ENCODE peak calls at places on chromosomes 7 and 10, in nine cellular contexts. One of them, this sample, is unnamed.
A peak's percentile ranks its signal among the peaks of the same experiment; 100 is the strongest.

GRCh38 chr7:36790280-36790679 is 66.0 kb upstream of the AOAH start:
- DNase-seq in stomach: no peak
- DNase-seq in ovary: no peak
- DNase-seq in uterus: no peak
- DNase-seq in upper lobe of left lung: no peak
- DNase-seq in thyroid gland: no peak
- DNase-seq in A549: no peak
- DNase-seq in IMR-90: no peak
- DNase-seq in adrenal gland: no peak
- DNase-seq in this sample: no peak

GRCh38 chr7:69147631-69148030 is 450.6 kb upstream of the AUTS2 start:
- DNase-seq in uterus: peak; percentile 22
- DNase-seq in stomach: no peak
- DNase-seq in A549: no peak
- DNase-seq in IMR-90: no peak
- DNase-seq in thyroid gland: no peak
- DNase-seq in ovary: no peak
- DNase-seq in upper lobe of left lung: no peak
- DNase-seq in adrenal gland: no peak
- DNase-seq in this sample: no peak

GRCh38 chr10:31770307-31770902 is 158.2 kb downstream of the ARHGAP12 start:
- DNase-seq in upper lobe of left lung: no peak
- DNase-seq in ovary: no peak
- DNase-seq in thyroid gland: peak; percentile 32
- DNase-seq in A549: no peak
- DNase-seq in IMR-90: no peak
- DNase-seq in stomach: peak; percentile 61
- DNase-seq in uterus: no peak
- DNase-seq in adrenal gland: peak; percentile 69
- DNase-seq in this sample: peak; percentile 57

GRCh38 chr7:153440781-153441180 is 611.4 kb upstream of the DPP6 start:
- DNase-seq in stomach: no peak
- DNase-seq in upper lobe of left lung: no peak
- DNase-seq in A549: no peak
- DNase-seq in uterus: no peak
- DNase-seq in thyroid gland: no peak
- DNase-seq in ovary: no peak
- DNase-seq in adrenal gland: no peak
- DNase-seq in IMR-90: no peak
- DNase-seq in this sample: no peak

GRCh38 chr10:103427866-103428265 is 24.3 kb downstream of the CALHM2 start:
- DNase-seq in IMR-90: no peak
- DNase-seq in upper lobe of left lung: no peak
- DNase-seq in stomach: no peak
- DNase-seq in thyroid gland: no peak
- DNase-seq in A549: no peak
- DNase-seq in uterus: no peak
- DNase-seq in adrenal gland: no peak
- DNase-seq in ovary: no peak
- DNase-seq in this sample: no peak

GRCh38 chr7:33806284-33807157 is 98.8 kb upstream of the BMPER start:
- DNase-seq in A549: no peak
- DNase-seq in uterus: peak; percentile 24
- DNase-seq in upper lobe of left lung: no peak
- DNase-seq in stomach: peak; percentile 56
- DNase-seq in IMR-90: peak; percentile 10
- DNase-seq in thyroid gland: peak; percentile 6
- DNase-seq in ovary: no peak
- DNase-seq in adrenal gland: no peak
- DNase-seq in this sample: peak; percentile 72

GRCh38 chr7:150955519-150956394 is 22.4 kb downstream of the KCNH2 start:
- DNase-seq in thyroid gland: peak; percentile 14
- DNase-seq in adrenal gland: peak; percentile 61
- DNase-seq in ovary: peak; percentile 85
- DNase-seq in IMR-90: peak; percentile 15
- DNase-seq in uterus: peak; percentile 83
- DNase-seq in upper lobe of left lung: peak; percentile 84
- DNase-seq in A549: no peak
- DNase-seq in stomach: no peak
- DNase-seq in this sample: peak; percentile 82

GRCh38 chr7:91383186-91383585 is 119.0 kb downstream of the FZD1 start:
- DNase-seq in ovary: no peak
- DNase-seq in stomach: no peak
- DNase-seq in A549: no peak
- DNase-seq in adrenal gland: no peak
- DNase-seq in thyroid gland: no peak
- DNase-seq in IMR-90: peak; percentile 64
- DNase-seq in upper lobe of left lung: no peak
- DNase-seq in uterus: no peak
- DNase-seq in this sample: no peak

GRCh38 chr7:126682176-126682575 is 570.6 kb downstream of the GRM8 start:
- DNase-seq in A549: no peak
- DNase-seq in IMR-90: no peak
- DNase-seq in thyroid gland: no peak
- DNase-seq in uterus: no peak
- DNase-seq in ovary: no peak
- DNase-seq in adrenal gland: no peak
- DNase-seq in stomach: no peak
- DNase-seq in upper lobe of left lung: no peak
- DNase-seq in this sample: no peak

GRCh38 chr7:117158941-117159705 is 163.7 kb downstream of the WNT2 start:
- DNase-seq in adrenal gland: no peak
- DNase-seq in A549: no peak
- DNase-seq in IMR-90: peak; percentile 40
- DNase-seq in stomach: no peak
- DNase-seq in ovary: no peak
- DNase-seq in uterus: no peak
- DNase-seq in upper lobe of left lung: no peak
- DNase-seq in thyroid gland: no peak
- DNase-seq in this sample: no peak

GRCh38 chr10:101018118-101018599 is 12.8 kb downstream of the PDZD7 start:
- DNase-seq in A549: no peak
- DNase-seq in adrenal gland: no peak
- DNase-seq in stomach: no peak
- DNase-seq in thyroid gland: no peak
- DNase-seq in IMR-90: no peak
- DNase-seq in upper lobe of left lung: peak; percentile 62
- DNase-seq in uterus: no peak
- DNase-seq in ovary: no peak
- DNase-seq in this sample: no peak
- H3K4me1 ChIP-seq in A549: peaks cover 18% of the 10 kb centered on the region
- H3K4me1 ChIP-seq in adrenal gland: no peaks in the 10 kb centered on the region
- H3K4me1 ChIP-seq in stomach: peaks cover 9% of the 10 kb centered on the region
- H3K4me1 ChIP-seq in thyroid gland: peaks cover 9% of the 10 kb centered on the region
- H3K4me1 ChIP-seq in IMR-90: peaks cover 14% of the 10 kb centered on the region
- H3K4me1 ChIP-seq in upper lobe of left lung: peaks cover 13% of the 10 kb centered on the region
- H3K4me1 ChIP-seq in uterus: no peaks in the 10 kb centered on the region
- H3K4me1 ChIP-seq in ovary: peaks cover 1% of the 10 kb centered on the region
- H3K4me1 ChIP-seq in this sample: peaks cover 2% of the 10 kb centered on the region

GRCh38 chr10:81847675-81848074 is 27.3 kb upstream of the NRG3 start:
- DNase-seq in IMR-90: no peak
- DNase-seq in stomach: no peak
- DNase-seq in A549: no peak
- DNase-seq in ovary: no peak
- DNase-seq in thyroid gland: no peak
- DNase-seq in upper lobe of left lung: no peak
- DNase-seq in uterus: no peak
- DNase-seq in adrenal gland: no peak
- DNase-seq in this sample: no peak
- H3K27ac ChIP-seq in IMR-90: no peak overlapping the region
- H3K27ac ChIP-seq in stomach: no peak overlapping the region
- H3K27ac ChIP-seq in A549: no peak overlapping the region
- H3K27ac ChIP-seq in ovary: no peak overlapping the region
- H3K27ac ChIP-seq in thyroid gland: no peak overlapping the region
- H3K27ac ChIP-seq in upper lobe of left lung: no peak overlapping the region
- H3K27ac ChIP-seq in uterus: no peak overlapping the region
- H3K27ac ChIP-seq in adrenal gland: no peak overlapping the region
- H3K27ac ChIP-seq in this sample: no peak overlapping the region

GRCh38 chr7:78041409-78041808 is 242.8 kb downstream of the PHTF2 start:
- DNase-seq in IMR-90: no peak
- DNase-seq in stomach: no peak
- DNase-seq in uterus: no peak
- DNase-seq in A549: no peak
- DNase-seq in ovary: no peak
- DNase-seq in adrenal gland: no peak
- DNase-seq in thyroid gland: no peak
- DNase-seq in upper lobe of left lung: no peak
- DNase-seq in this sample: no peak
- TF ChIP-seq POLR2A in IMR-90: no peak
- TF ChIP-seq POLR2A in stomach: no peak
- TF ChIP-seq POLR2A in uterus: no peak
- TF ChIP-seq POLR2A in A549: no peak
- TF ChIP-seq POLR2A in ovary: no peak
- TF ChIP-seq POLR2A in adrenal gland: no peak
- TF ChIP-seq POLR2A in thyroid gland: no peak
- TF ChIP-seq POLR2A in upper lobe of left lung: no peak
- TF ChIP-seq POLR2A in this sample: no peak

GRCh38 chr7:87213252-87213651 is 6.3 kb downstream of the TMEM243 start:
- DNase-seq in stomach: no peak
- DNase-seq in adrenal gland: no peak
- DNase-seq in A549: no peak
- DNase-seq in uterus: no peak
- DNase-seq in thyroid gland: no peak
- DNase-seq in upper lobe of left lung: no peak
- DNase-seq in ovary: no peak
- DNase-seq in IMR-90: no peak
- DNase-seq in this sample: no peak

GRCh38 chr7:87212478-87212877 is 7.1 kb downstream of the TMEM243 start:
- DNase-seq in A549: no peak
- DNase-seq in IMR-90: no peak
- DNase-seq in uterus: no peak
- DNase-seq in adrenal gland: no peak
- DNase-seq in upper lobe of left lung: no peak
- DNase-seq in ovary: no peak
- DNase-seq in stomach: no peak
- DNase-seq in thyroid gland: no peak
- DNase-seq in this sample: no peak

GRCh38 chr7:87209295-87209924 is 10.1 kb downstream of the TMEM243 start:
- DNase-seq in A549: no peak
- DNase-seq in ovary: no peak
- DNase-seq in stomach: no peak
- DNase-seq in upper lobe of left lung: no peak
- DNase-seq in thyroid gland: no peak
- DNase-seq in adrenal gland: no peak
- DNase-seq in IMR-90: no peak
- DNase-seq in uterus: no peak
- DNase-seq in this sample: no peak

GRCh38 chr7:87213801-87214200 is 5.7 kb downstream of the TMEM243 start:
- DNase-seq in ovary: no peak
- DNase-seq in thyroid gland: no peak
- DNase-seq in A549: no peak
- DNase-seq in upper lobe of left lung: no peak
- DNase-seq in uterus: no peak
- DNase-seq in IMR-90: no peak
- DNase-seq in adrenal gland: no peak
- DNase-seq in stomach: no peak
- DNase-seq in this sample: no peak

GRCh38 chr7:87210506-87210905 is 9.0 kb downstream of the TMEM243 start:
- DNase-seq in thyroid gland: no peak
- DNase-seq in stomach: no peak
- DNase-seq in A549: no peak
- DNase-seq in adrenal gland: no peak
- DNase-seq in IMR-90: no peak
- DNase-seq in upper lobe of left lung: no peak
- DNase-seq in uterus: no peak
- DNase-seq in ovary: no peak
- DNase-seq in this sample: no peak
- H3K4me1 ChIP-seq in thyroid gland: peaks cover 50% of the 10 kb centered on the region
- H3K4me1 ChIP-seq in stomach: peaks cover 9% of the 10 kb centered on the region
- H3K4me1 ChIP-seq in A549: no peaks in the 10 kb centered on the region
- H3K4me1 ChIP-seq in adrenal gland: no peaks in the 10 kb centered on the region
- H3K4me1 ChIP-seq in IMR-90: peaks cover 2% of the 10 kb centered on the region
- H3K4me1 ChIP-seq in upper lobe of left lung: peaks cover 37% of the 10 kb centered on the region
- H3K4me1 ChIP-seq in uterus: peaks cover 5% of the 10 kb centered on the region
- H3K4me1 ChIP-seq in ovary: peaks cover 1% of the 10 kb centered on the region
- H3K4me1 ChIP-seq in this sample: peaks cover 39% of the 10 kb centered on the region

DNA sequence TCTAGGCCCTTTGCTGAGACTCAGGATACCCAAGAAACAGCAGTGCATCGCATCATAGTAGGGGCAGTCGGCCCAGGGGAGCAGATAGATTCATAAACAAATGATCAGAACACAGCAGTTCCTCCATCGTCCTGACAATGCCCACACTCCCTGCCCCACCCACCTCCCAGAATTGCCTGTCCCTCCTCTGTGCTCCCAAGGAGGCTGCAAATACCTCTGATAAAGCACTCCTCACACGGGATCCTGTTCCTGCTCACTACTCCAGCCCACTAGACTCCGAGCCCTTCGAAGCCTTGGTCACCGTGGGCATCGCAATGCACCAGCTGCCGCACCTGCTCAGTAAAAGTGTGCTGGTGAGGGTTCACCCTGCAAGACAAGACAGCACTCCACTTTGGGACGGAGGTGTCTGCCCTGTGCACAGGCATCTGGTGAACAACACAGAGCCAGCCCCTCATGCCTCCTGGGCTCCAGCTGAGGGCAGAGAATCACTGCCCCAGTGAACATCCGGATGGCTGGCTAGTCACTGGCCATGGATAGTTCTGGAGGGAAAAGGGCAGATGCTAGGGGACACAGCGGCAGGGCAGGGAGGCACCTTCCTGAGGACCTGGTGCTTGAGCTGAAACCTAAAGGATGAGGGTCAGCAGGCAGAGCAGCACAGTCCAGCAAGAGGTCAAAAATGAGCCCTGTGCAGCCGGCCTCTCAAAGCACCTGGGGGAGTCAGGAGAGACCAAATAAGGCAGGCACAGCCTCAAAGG is 60.7 kb downstream of the TNS3 start:
- DNase-seq in IMR-90: no peak
- DNase-seq in adrenal gland: no peak
- DNase-seq in uterus: no peak
- DNase-seq in ovary: no peak
- DNase-seq in A549: no peak
- DNase-seq in thyroid gland: no peak
- DNase-seq in stomach: no peak
- DNase-seq in upper lobe of left lung: no peak
- DNase-seq in this sample: no peak
- H3K27ac ChIP-seq in IMR-90: peak overlapping the region; percentile 58
- H3K27ac ChIP-seq in adrenal gland: no peak overlapping the region
- H3K27ac ChIP-seq in uterus: peak overlapping the region; percentile 87
- H3K27ac ChIP-seq in ovary: peak overlapping the region; percentile 38
- H3K27ac ChIP-seq in A549: peak overlapping the region; percentile 5
- H3K27ac ChIP-seq in thyroid gland: no peak overlapping the region
- H3K27ac ChIP-seq in stomach: peak overlapping the region; percentile 10
- H3K27ac ChIP-seq in upper lobe of left lung: peak overlapping the region; percentile 52
- H3K27ac ChIP-seq in this sample: peak overlapping the region; percentile 59

DNA sequence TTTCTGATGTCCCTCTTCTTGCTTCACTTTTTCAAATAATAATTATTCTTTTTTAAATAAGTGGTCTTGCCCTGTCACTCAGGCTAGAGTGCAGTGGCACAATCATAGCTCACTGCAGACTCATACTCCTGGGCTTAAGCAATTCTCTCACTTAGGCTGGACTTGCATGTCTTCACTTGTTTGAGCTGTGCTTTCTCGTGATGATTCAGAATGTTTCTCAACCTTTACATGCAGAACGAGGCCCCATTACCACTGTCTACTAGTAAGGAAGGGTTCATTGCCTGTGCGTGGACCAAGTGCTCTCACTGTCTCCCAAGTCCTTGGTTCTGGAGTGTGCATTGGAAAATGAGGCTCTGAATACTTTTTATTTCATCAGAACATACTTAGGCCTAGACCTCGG is 468.6 kb upstream of the COBL start:
- DNase-seq in upper lobe of left lung: no peak
- DNase-seq in IMR-90: no peak
- DNase-seq in ovary: no peak
- DNase-seq in uterus: no peak
- DNase-seq in adrenal gland: no peak
- DNase-seq in A549: no peak
- DNase-seq in stomach: no peak
- DNase-seq in thyroid gland: no peak
- DNase-seq in this sample: no peak
- TF ChIP-seq POLR2A in upper lobe of left lung: no peak
- TF ChIP-seq POLR2A in IMR-90: no peak
- TF ChIP-seq POLR2A in ovary: no peak
- TF ChIP-seq POLR2A in uterus: no peak
- TF ChIP-seq POLR2A in adrenal gland: no peak
- TF ChIP-seq POLR2A in A549: no peak
- TF ChIP-seq POLR2A in stomach: no peak
- TF ChIP-seq POLR2A in thyroid gland: no peak
- TF ChIP-seq POLR2A in this sample: no peak

This sample was measured in heart left ventricle.